ENCODE peak calls at places on chromosome 11, in ten cellular contexts. B is non-pigmented ciliary epithelial cell; Z is germinal center; A is cardiac fibroblast; W is adipocyte; L is spleen; U is H1; G is NCI-H2029 treated with DMSO at 0.1 percent for 48 hours; V is astrocyte; E is stimulated activated CD8-positive, alpha-beta memory T cell treated with anti-CD3 and anti-CD28 coated beads, Interleukin-7, amount 100 ng/mL, for 24 hours. J is an unnamed sample.

GRCh38 chr11:57425565-57426438 is 1.1 kb downstream of the SLC43A3 start:
- DNase-seq in E (no peak), A (peak), G (no peak), L (peak), Z (no peak), U (no peak), V (no peak), B (no peak), W (no peak), J (no peak)

GRCh38 chr11:119810478-119811232 is 81.7 kb upstream of the NECTIN1 start:
- DNase-seq in E (no peak), V (peak), W (no peak), U (no peak), G (no peak), A (no peak), L (peak), B (no peak), Z (no peak), J (no peak)

GRCh38 chr11:128521697-128522062 is 65.7 kb downstream of the ETS1 start:
- DNase-seq in Z (peak), B (no peak), A (no peak), G (no peak), E (no peak), V (no peak), W (peak), U (peak), L (peak), J (no peak)

GRCh38 chr11:117057317-117057716 is 40.9 kb downstream of the SIK3 start:
- DNase-seq in G (no peak), B (no peak), L (no peak), V (no peak), E (no peak), A (no peak), U (no peak), Z (no peak), W (no peak), J (no peak)

GRCh38 chr11:45390407-45390806 is 104.3 kb upstream of the SYT13 start:
- DNase-seq in W (no peak), U (no peak), B (no peak), L (no peak), Z (no peak), G (no peak), E (no peak), A (peak), V (no peak), J (peak)

GRCh38 chr11:78228467-78228866 is 39.7 kb downstream of the USP35 start:
- DNase-seq in L (no peak), B (no peak), Z (peak), E (no peak), V (peak), G (peak), U (no peak), W (peak), A (peak), J (no peak)

GRCh38 chr11:15327786-15328231 is 213.1 kb downstream of the INSC start:
- DNase-seq in E (no peak), L (no peak), V (peak), B (peak), W (peak), A (peak), U (peak), G (peak), Z (no peak), J (no peak)

GRCh38 chr11:117772360-117772759 is 24.7 kb downstream of the DSCAML1 start:
- DNase-seq in U (no peak), B (no peak), E (no peak), A (no peak), Z (no peak), W (no peak), G (no peak), V (no peak), L (no peak), J (no peak)

GRCh38 chr11:60756307-60757032 is at the start of gene MS4A15:
- DNase-seq in G (peak), L (peak), E (no peak), W (no peak), Z (peak), B (no peak), U (no peak), V (no peak), A (no peak), J (no peak)

GRCh38 chr11:45685976-45686375 is 20.6 kb upstream of the CHST1 start:
- DNase-seq in L (peak), A (no peak), G (no peak), B (no peak), E (no peak), W (no peak), Z (no peak), V (no peak), U (no peak), J (no peak)

GRCh38 chr11:61141601-61142028 is 19.6 kb downstream of the VPS37C start:
- DNase-seq in Z (no peak), W (no peak), B (no peak), U (no peak), G (peak), L (peak), E (no peak), A (no peak), V (no peak), J (no peak)

GRCh38 chr11:128928400-128928799 is 14.3 kb downstream of the TP53AIP1 start:
- DNase-seq in E (no peak), W (no peak), G (no peak), Z (no peak), B (no peak), V (no peak), L (peak), A (no peak), U (no peak), J (no peak)

GRCh38 chr11:123454060-123454651 is 24.1 kb downstream of the GRAMD1B start:
- DNase-seq in Z (no peak), A (peak), W (peak), U (no peak), E (peak), B (no peak), V (peak), G (peak), L (no peak), J (no peak)

GRCh38 chr11:59097113-59097708 is 9.8 kb upstream of the FAM111B start:
- DNase-seq in G (no peak), Z (peak), B (peak), V (peak), A (peak), W (peak), L (peak), U (peak), E (peak), J (peak)

GRCh38 chr11:86743223-86744118 is 56.9 kb upstream of the PRSS23 start:
- DNase-seq in U (no peak), G (no peak), A (peak), E (no peak), V (peak), W (peak), B (peak), Z (no peak), L (no peak), J (peak)

GRCh38 chr11:73750238-73750637 is 10.6 kb downstream of the RAB6A start:
- DNase-seq in A (no peak), G (no peak), B (no peak), Z (no peak), L (no peak), W (no peak), U (no peak), V (no peak), E (no peak), J (no peak)

GRCh38 chr11:19802773-19803293 is 90.2 kb downstream of the NAV2 start:
- DNase-seq in A (no peak), B (no peak), G (no peak), U (no peak), L (no peak), V (no peak), Z (no peak), E (no peak), W (no peak), J (no peak)

GRCh38 chr11:540583-541432 is 3.5 kb downstream of the LRRC56 start:
- DNase-seq in U (no peak), L (peak), A (no peak), W (no peak), V (no peak), Z (no peak), G (no peak), E (no peak), B (no peak), J (no peak)

GRCh38 chr11:19460718-19461405 is 220.1 kb upstream of the E2F8 start:
- DNase-seq in B (no peak), U (no peak), E (no peak), A (peak), G (no peak), W (no peak), Z (no peak), L (no peak), V (no peak), J (no peak)

GRCh38 chr11:111975076-111975806 is 38.1 kb downstream of the DIXDC1 start:
- DNase-seq in U (no peak), A (no peak), B (no peak), W (peak), V (no peak), Z (no peak), E (no peak), L (no peak), G (no peak), J (no peak)

GRCh38 chr11:111183706-111184105 is 61.8 kb upstream of the POU2AF2 start:
- DNase-seq in B (no peak), Z (no peak), L (no peak), W (peak), V (no peak), G (no peak), A (peak), E (no peak), U (no peak), J (no peak)

GRCh38 chr11:8933931-8934330 is 1.2 kb upstream of the C11orf16 start:
- DNase-seq in W (no peak), E (no peak), Z (no peak), U (no peak), L (no peak), A (no peak), B (no peak), G (no peak), V (no peak), J (no peak)

GRCh38 chr11:125165111-125165663 is 636 bp downstream of the PKNOX2 start:
- DNase-seq in U (peak), V (peak), W (peak), B (no peak), A (no peak), Z (peak), L (no peak), E (no peak), G (no peak), J (no peak)

GRCh38 chr11:72848846-72849466 is 34.7 kb downstream of the ATG16L2 start:
- DNase-seq in B (no peak), V (no peak), E (no peak), Z (no peak), W (peak), G (no peak), A (peak), L (no peak), U (peak), J (no peak)

GRCh38 chr11:70418130-70418529 is 19.8 kb downstream of the CTTN start:
- DNase-seq in W (no peak), E (no peak), V (no peak), G (no peak), B (no peak), U (no peak), L (no peak), A (no peak), Z (no peak), J (no peak)

GRCh38 chr11:36073411-36074203 is 129.7 kb downstream of the LDLRAD3 start:
- DNase-seq in L (no peak), V (peak), B (no peak), E (no peak), W (peak), A (peak), Z (no peak), U (no peak), G (no peak), J (no peak)

GRCh38 chr11:72353861-72354260 is 80.5 kb downstream of the CLPB start:
- DNase-seq in W (peak), B (no peak), A (peak), Z (no peak), U (peak), V (no peak), G (no peak), E (no peak), L (no peak), J (no peak)

GRCh38 chr11:94647926-94648325 is 80.8 kb downstream of the PIWIL4 start:
- DNase-seq in U (peak), W (no peak), Z (no peak), E (no peak), G (no peak), A (peak), L (no peak), V (no peak), B (no peak), J (no peak)

GRCh38 chr11:69908511-69909220 is 89.5 kb upstream of the FGF3 start:
- DNase-seq in W (no peak), E (no peak), G (no peak), A (no peak), U (no peak), L (peak), B (no peak), V (no peak), Z (no peak), J (no peak)

GRCh38 chr11:124602193-124602592 is 9.0 kb upstream of the PANX3 start:
- DNase-seq in U (no peak), A (no peak), W (no peak), G (no peak), L (no peak), B (no peak), Z (no peak), E (no peak), V (peak), J (no peak)

GRCh38 chr11:116035972-116036371 is 531.8 kb upstream of the CADM1 start:
- DNase-seq in E (no peak), L (no peak), W (no peak), A (no peak), V (no peak), B (no peak), G (peak), Z (no peak), U (no peak), J (no peak)

GRCh38 chr11:60307507-60308195 is 19.4 kb upstream of the MS4A6E start:
- DNase-seq in V (no peak), E (no peak), U (no peak), B (no peak), A (no peak), G (no peak), Z (no peak), L (no peak), W (no peak), J (no peak)

J was measured in AG09309.